ENCODE peak calls at places on chromosomes 13 and 19, in four cellular contexts. D, E, Y and R are unnamed samples.

GRCh38 chr19:42563352-42564210 is 31.1 kb downstream of the CEACAM8 start:
- DNase-seq in D (peak; percentile 61), E (peak; percentile 61), Y (peak; percentile 23), R (no peak)

GRCh38 chr19:1063909-1064660 is 2.9 kb upstream of the ARHGAP45 start:
- DNase-seq in D (no peak), E (no peak), Y (no peak), R (no peak)

GRCh38 chr19:18007939-18008673 is at the start of gene ARRDC2:
- DNase-seq in D (peak; percentile 93), E (peak; percentile 55), Y (peak; percentile 97), R (peak; percentile 92)

GRCh38 chr13:43058318-43058674 is 34.9 kb downstream of the DNAJC15 start:
- DNase-seq in D (peak; percentile 96), E (no peak), Y (no peak), R (peak; percentile 53)

GRCh38 chr13:97359181-97360057 is 74.5 kb upstream of the RAP2A start:
- DNase-seq in D (peak; percentile 81), E (peak; percentile 54), Y (peak; percentile 37), R (peak; percentile 64)

GRCh38 chr13:113907637-113908617 is 44.1 kb upstream of the GAS6 start:
- DNase-seq in D (peak; percentile 25), E (no peak), Y (no peak), R (no peak)

GRCh38 chr13:108495686-108496363 is 133.6 kb upstream of the MYO16 start:
- DNase-seq in D (peak; percentile 14), E (peak; percentile 12), Y (no peak), R (no peak)

GRCh38 chr19:46371371-46371901 is 24.5 kb downstream of the PPP5C start:
- DNase-seq in D (peak; percentile 39), E (no peak), Y (no peak), R (no peak)

GRCh38 chr13:32315255-32316029 is at the start of the genes BRCA2 and ZAR1L:
- DNase-seq in D (peak; percentile 89), E (peak; percentile 94), Y (peak; percentile 82), R (peak; percentile 79)

GRCh38 chr19:7349961-7350711 is 1.4 kb downstream of the ARHGEF18 start:
- DNase-seq in D (no peak), E (peak; percentile 85), Y (no peak), R (peak; percentile 67)

GRCh38 chr19:28705008-28705407 is 507.9 kb downstream of the UQCRFS1 start:
- DNase-seq in D (peak; percentile 65), E (no peak), Y (no peak), R (no peak)

GRCh38 chr13:108980237-108980636 is 350.8 kb downstream of the MYO16 start:
- DNase-seq in D (no peak), E (no peak), Y (no peak), R (no peak)

GRCh38 chr13:52348983-52349780 is 56.8 kb downstream of the THSD1 start:
- DNase-seq in D (peak; percentile 98), E (no peak), Y (no peak), R (no peak)

GRCh38 chr19:45924891-45925447 is 10.4 kb upstream of the NANOS2 start:
- DNase-seq in D (peak; percentile 66), E (no peak), Y (no peak), R (no peak)

GRCh38 chr13:102012299-102013293 is 389.3 kb downstream of the FGF14 start:
- DNase-seq in D (no peak), E (no peak), Y (no peak), R (no peak)

GRCh38 chr13:98927954-98928927 is 49.6 kb downstream of the DOCK9 start:
- DNase-seq in D (no peak), E (no peak), Y (no peak), R (no peak)

GRCh38 chr19:38759590-38760003 is 13.7 kb downstream of the LGALS7 start:
- DNase-seq in D (no peak), E (no peak), Y (no peak), R (no peak)

GRCh38 chr19:39733841-39734240 is 4.0 kb downstream of the CLC start:
- DNase-seq in D (no peak), E (no peak), Y (no peak), R (no peak)

GRCh38 chr13:110923086-110923485 is 8.2 kb upstream of the ANKRD10 start:
- DNase-seq in D (no peak), E (no peak), Y (no peak), R (no peak)

GRCh38 chr13:49097374-49097773 is 121.7 kb downstream of the FNDC3A start:
- DNase-seq in D (peak; percentile 91), E (no peak), Y (no peak), R (no peak)

GRCh38 chr19:6362024-6362344 is 653 bp downstream of the CLPP start:
- DNase-seq in D (no peak), E (no peak), Y (no peak), R (no peak)

GRCh38 chr19:2804156-2805004 is 15.3 kb upstream of the ZNF554 start:
- DNase-seq in D (no peak), E (no peak), Y (no peak), R (no peak)

GRCh38 chr13:106619688-106620555 is 52.0 kb upstream of the ARGLU1 start:
- DNase-seq in D (peak; percentile 69), E (peak; percentile 70), Y (no peak), R (peak; percentile 49)

GRCh38 chr13:47846886-47847285 is 154.2 kb downstream of the SUCLA2 start:
- DNase-seq in D (no peak), E (no peak), Y (no peak), R (no peak)

GRCh38 chr13:44271031-44271433 is 102.6 kb upstream of the SERP2 start:
- DNase-seq in D (peak; percentile 77), E (no peak), Y (no peak), R (no peak)

GRCh38 chr19:32012886-32013635 is 332.3 kb upstream of the ZNF507 start:
- DNase-seq in D (no peak), E (no peak), Y (no peak), R (no peak)

GRCh38 chr13:99312493-99312883 is 5.3 kb upstream of the GPR183 start:
- DNase-seq in D (peak; percentile 39), E (peak; percentile 99), Y (peak; percentile 34), R (no peak)

GRCh38 chr13:113605866-113606438 is 21.4 kb downstream of the TFDP1 start:
- DNase-seq in D (no peak), E (no peak), Y (no peak), R (no peak)

GRCh38 chr19:1069009-1069779 is 2.2 kb downstream of the ARHGAP45 start:
- DNase-seq in D (no peak), E (peak; percentile 96), Y (peak; percentile 26), R (peak; percentile 82)

GRCh38 chr19:18099623-18099995 is 2.0 kb downstream of the MAST3 start:
- DNase-seq in D (no peak), E (no peak), Y (no peak), R (no peak)

GRCh38 chr13:77492982-77493381 is 42.5 kb upstream of the SCEL start:
- DNase-seq in D (peak; percentile 66), E (peak; percentile 34), Y (no peak), R (no peak)